ENCODE peak calls at places on chromosomes 13 and 19, in four cellular contexts. One of them, this sample, is unnamed. For H3K79me2, the result is how much of the 10 kb centered on the place peaks cover.

GRCh38 chr19:590396-590745 is 690 bp downstream of the HCN2 start:
- DNase-seq in fibroblast of lung: peak
- DNase-seq in GM23338: no peak
- DNase-seq in H1: no peak
- DNase-seq in this sample: no peak

GRCh38 chr13:52739468-52740071 is at the start of gene CNMD:
- DNase-seq in GM23338: peak
- DNase-seq in fibroblast of lung: no peak
- DNase-seq in H1: no peak
- DNase-seq in this sample: peak

GRCh38 chr13:50592412-50593145 is 250.9 kb downstream of the DLEU7 start:
- DNase-seq in H1: no peak
- DNase-seq in fibroblast of lung: peak
- DNase-seq in GM23338: no peak
- DNase-seq in this sample: no peak

GRCh38 chr13:20332361-20333096 is 100.4 kb upstream of the GJB6 start:
- DNase-seq in H1: no peak
- DNase-seq in GM23338: no peak
- DNase-seq in fibroblast of lung: peak
- DNase-seq in this sample: no peak

GRCh38 chr19:45076029-45076850 is at the start of gene ZNF296:
- DNase-seq in H1: no peak
- DNase-seq in GM23338: peak
- DNase-seq in fibroblast of lung: peak
- DNase-seq in this sample: peak

GRCh38 chr19:10871711-10872550 is 578 bp downstream of the CARM1 start:
- DNase-seq in GM23338: peak
- DNase-seq in fibroblast of lung: no peak
- DNase-seq in H1: no peak
- DNase-seq in this sample: no peak

GRCh38 chr19:2394054-2394668 is 33.2 kb downstream of the TIMM13 start:
- DNase-seq in GM23338: no peak
- DNase-seq in H1: no peak
- DNase-seq in fibroblast of lung: no peak
- DNase-seq in this sample: no peak

GRCh38 chr13:60759499-60759898 is 362.5 kb downstream of the TDRD3 start:
- DNase-seq in H1: no peak
- DNase-seq in GM23338: peak
- DNase-seq in fibroblast of lung: no peak
- DNase-seq in this sample: no peak

GRCh38 chr13:81957121-81957520 is 1616.2 kb upstream of the SPRY2 start:
- DNase-seq in GM23338: peak
- DNase-seq in fibroblast of lung: no peak
- DNase-seq in H1: no peak
- DNase-seq in this sample: peak

GRCh38 chr19:54141356-54141755 is 3.8 kb downstream of the CNOT3 start:
- DNase-seq in GM23338: no peak
- DNase-seq in fibroblast of lung: no peak
- DNase-seq in H1: no peak
- DNase-seq in this sample: no peak

GRCh38 chr13:33547035-33547434 is 261.5 kb upstream of the STARD13 start:
- DNase-seq in fibroblast of lung: peak
- DNase-seq in GM23338: no peak
- DNase-seq in H1: no peak
- DNase-seq in this sample: no peak

GRCh38 chr19:18167975-18168645 is 5.5 kb upstream of the IFI30 start:
- DNase-seq in fibroblast of lung: no peak
- DNase-seq in GM23338: peak
- DNase-seq in H1: no peak
- DNase-seq in this sample: no peak

GRCh38 chr19:651991-652390 is 11.0 kb downstream of the RNF126 start:
- DNase-seq in fibroblast of lung: no peak
- DNase-seq in H1: no peak
- DNase-seq in GM23338: no peak
- DNase-seq in this sample: no peak

GRCh38 chr13:109779074-109779473 is 7.3 kb downstream of the IRS2 start:
- DNase-seq in H1: no peak
- DNase-seq in GM23338: no peak
- DNase-seq in fibroblast of lung: no peak
- DNase-seq in this sample: no peak

GRCh38 chr13:44303681-44304432 is 69.8 kb upstream of the SERP2 start:
- DNase-seq in H1: no peak
- DNase-seq in GM23338: no peak
- DNase-seq in fibroblast of lung: no peak
- DNase-seq in this sample: no peak

GRCh38 chr13:37069597-37070103 is 10.2 kb upstream of the SUPT20H start:
- DNase-seq in H1: no peak
- DNase-seq in fibroblast of lung: no peak
- DNase-seq in GM23338: no peak
- DNase-seq in this sample: no peak

GRCh38 chr19:46924874-46925547 is 64.2 kb downstream of the ARHGAP35 start:
- DNase-seq in GM23338: no peak
- DNase-seq in H1: no peak
- DNase-seq in fibroblast of lung: no peak
- DNase-seq in this sample: no peak

GRCh38 chr19:15457701-15458484 is 6.5 kb downstream of the RASAL3 start:
- DNase-seq in fibroblast of lung: no peak
- DNase-seq in H1: no peak
- DNase-seq in GM23338: peak
- DNase-seq in this sample: no peak

GRCh38 chr19:9865732-9866627 is 30.9 kb downstream of the PIN1 start:
- DNase-seq in H1: no peak
- DNase-seq in GM23338: peak
- DNase-seq in fibroblast of lung: no peak
- DNase-seq in this sample: no peak

GRCh38 chr13:99051768-99052455 is 74.0 kb upstream of the DOCK9 start:
- DNase-seq in H1: no peak
- DNase-seq in fibroblast of lung: no peak
- DNase-seq in GM23338: no peak
- DNase-seq in this sample: no peak

GRCh38 chr13:42740753-42741152 is 40.6 kb upstream of the FAM216B start:
- DNase-seq in GM23338: peak
- DNase-seq in fibroblast of lung: no peak
- DNase-seq in H1: no peak
- DNase-seq in this sample: no peak

GRCh38 chr19:55372316-55373081 is 2.2 kb upstream of the IL11 start:
- DNase-seq in H1: no peak
- DNase-seq in GM23338: no peak
- DNase-seq in fibroblast of lung: no peak
- DNase-seq in this sample: no peak

GRCh38 chr19:7795555-7796161 is 32.6 kb downstream of the CLEC4M start:
- DNase-seq in GM23338: no peak
- DNase-seq in fibroblast of lung: no peak
- DNase-seq in H1: no peak
- DNase-seq in this sample: no peak

GRCh38 chr13:94548382-94549240 is 47.3 kb downstream of the TGDS start:
- DNase-seq in H1: peak
- DNase-seq in GM23338: peak
- DNase-seq in fibroblast of lung: peak
- DNase-seq in this sample: peak

GRCh38 chr19:14004619-14005380 is 1.3 kb downstream of the RFX1 start:
- DNase-seq in GM23338: no peak
- DNase-seq in H1: no peak
- DNase-seq in fibroblast of lung: no peak
- DNase-seq in this sample: no peak

GRCh38 chr19:17755977-17756670 is 4.8 kb downstream of the FCHO1 start:
- DNase-seq in fibroblast of lung: peak
- DNase-seq in H1: no peak
- DNase-seq in GM23338: peak
- DNase-seq in this sample: peak

GRCh38 chr13:19267746-19268145 is 86.1 kb upstream of the TUBA3C start:
- DNase-seq in fibroblast of lung: no peak
- DNase-seq in GM23338: no peak
- DNase-seq in H1: no peak
- DNase-seq in this sample: no peak

GRCh38 chr13:107466326-107466725 is 749.0 kb downstream of the LIG4 start:
- DNase-seq in GM23338: no peak
- DNase-seq in H1: peak
- DNase-seq in fibroblast of lung: no peak
- DNase-seq in this sample: peak

GRCh38 chr19:11339254-11340098 is at the start of gene RAB3D:
- DNase-seq in fibroblast of lung: peak
- DNase-seq in H1: peak
- DNase-seq in GM23338: peak
- DNase-seq in this sample: peak

GRCh38 chr19:23917856-23918255 is 3.2 kb downstream of the ZNF726 start:
- DNase-seq in GM23338: no peak
- DNase-seq in H1: no peak
- DNase-seq in fibroblast of lung: no peak
- DNase-seq in this sample: no peak

DNA sequence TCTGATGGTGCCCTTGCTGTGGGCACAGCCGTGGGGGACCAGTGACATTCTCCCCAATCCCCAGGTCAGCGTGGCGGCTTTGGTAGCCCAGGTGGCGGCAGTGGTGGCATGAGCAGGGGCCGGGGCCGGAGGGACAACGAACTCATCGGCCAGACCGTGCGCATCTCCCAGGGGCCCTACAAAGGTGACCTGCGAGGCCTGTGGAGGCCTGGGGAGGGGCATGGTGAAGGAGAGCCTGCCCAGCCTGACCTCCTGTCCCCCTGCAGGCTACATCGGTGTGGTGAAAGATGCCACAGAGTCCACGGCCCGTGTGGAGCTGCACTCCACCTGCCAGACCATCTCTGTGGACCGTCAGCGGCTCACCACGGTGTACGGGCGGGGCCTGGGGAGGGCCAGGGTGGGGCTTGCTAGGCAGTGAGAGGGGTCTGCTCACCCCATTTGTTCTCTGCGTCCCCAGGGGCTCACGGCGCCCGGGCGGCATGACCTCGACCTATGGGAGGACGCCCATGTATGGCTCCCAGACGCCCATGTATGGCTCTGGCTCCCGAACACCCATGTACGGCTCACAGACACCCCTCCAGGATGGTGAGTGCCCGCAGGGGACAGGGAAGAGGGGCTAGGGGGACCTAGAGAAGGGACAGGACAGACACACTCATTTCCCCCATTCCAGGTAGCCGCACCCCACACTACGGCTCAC is 7.7 kb upstream of the TIMM50 start:
- DNase-seq in fibroblast of lung: no peak
- DNase-seq in GM23338: no peak
- DNase-seq in H1: no peak
- DNase-seq in this sample: no peak
- H3K79me2 ChIP-seq in fibroblast of lung: under half
- H3K79me2 ChIP-seq in GM23338: under half
- H3K79me2 ChIP-seq in H1: under half
- H3K79me2 ChIP-seq in this sample: under half

GRCh38 chr19:39125199-39125553 is 410 bp upstream of the PAK4 start:
- DNase-seq in H1: no peak
- DNase-seq in fibroblast of lung: no peak
- DNase-seq in GM23338: no peak
- DNase-seq in this sample: no peak

GRCh38 chr19:39126312-39126561 is 651 bp downstream of the PAK4 start:
- DNase-seq in fibroblast of lung: no peak
- DNase-seq in H1: no peak
- DNase-seq in GM23338: no peak
- DNase-seq in this sample: no peak

GRCh38 chr19:39127812-39128510 is 2.4 kb downstream of the PAK4 start:
- DNase-seq in GM23338: no peak
- DNase-seq in fibroblast of lung: no peak
- DNase-seq in H1: no peak
- DNase-seq in this sample: no peak

GRCh38 chr19:39125554-39126311 is at the start of gene PAK4:
- DNase-seq in fibroblast of lung: peak
- DNase-seq in GM23338: peak
- DNase-seq in H1: peak
- DNase-seq in this sample: peak

DNA sequence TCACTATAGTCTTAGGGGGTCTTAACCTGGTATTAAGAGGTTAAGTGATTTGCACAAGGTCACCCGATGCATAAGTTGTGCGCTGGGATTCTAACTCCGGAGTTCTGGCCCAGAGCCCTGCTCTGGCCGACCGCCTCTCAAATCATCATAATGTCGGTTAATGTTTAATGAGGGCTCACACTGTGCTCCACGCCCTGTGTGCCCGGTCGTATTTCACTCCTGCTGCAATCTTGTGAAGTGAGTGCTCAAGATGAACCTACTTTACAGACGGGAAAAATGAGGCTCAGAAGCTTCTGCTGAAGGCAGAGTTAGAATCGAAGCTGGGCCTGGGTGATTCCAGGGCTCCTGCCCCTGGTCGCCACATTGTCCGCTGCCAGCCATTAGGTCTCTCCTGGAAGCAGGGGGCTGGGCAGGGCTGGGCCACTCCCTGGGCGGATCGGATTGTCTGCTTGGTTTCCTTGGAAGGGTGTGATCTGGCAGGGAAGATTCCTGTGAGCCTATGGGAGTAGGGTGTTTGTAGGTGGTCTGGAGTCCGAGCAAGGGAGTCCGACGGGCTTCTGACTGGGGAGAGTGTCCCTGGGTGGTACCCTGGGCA is 1.1 kb downstream of the PAK4 start:
- DNase-seq in H1: no peak
- DNase-seq in GM23338: no peak
- DNase-seq in fibroblast of lung: peak
- DNase-seq in this sample: no peak
- H3K79me2 ChIP-seq in H1: under half
- H3K79me2 ChIP-seq in GM23338: half or more
- H3K79me2 ChIP-seq in fibroblast of lung: half or more
- H3K79me2 ChIP-seq in this sample: under half

GRCh38 chr19:5020368-5020767 is 51.5 kb downstream of the KDM4B start:
- DNase-seq in fibroblast of lung: no peak
- DNase-seq in H1: no peak
- DNase-seq in GM23338: no peak
- DNase-seq in this sample: no peak
- H3K79me2 ChIP-seq in fibroblast of lung: under half
- H3K79me2 ChIP-seq in H1: under half
- H3K79me2 ChIP-seq in GM23338: under half
- H3K79me2 ChIP-seq in this sample: under half

GRCh38 chr13:40975441-40975840 is 43.7 kb downstream of the ELF1 start:
- DNase-seq in GM23338: no peak
- DNase-seq in H1: no peak
- DNase-seq in fibroblast of lung: no peak
- DNase-seq in this sample: no peak

GRCh38 chr13:40974460-40975407 is 44.4 kb downstream of the ELF1 start:
- DNase-seq in fibroblast of lung: peak
- DNase-seq in H1: no peak
- DNase-seq in GM23338: peak
- DNase-seq in this sample: peak

GRCh38 chr13:40970803-40971202 is 48.3 kb downstream of the ELF1 start:
- DNase-seq in fibroblast of lung: no peak
- DNase-seq in GM23338: no peak
- DNase-seq in H1: no peak
- DNase-seq in this sample: no peak

GRCh38 chr13:40971321-40971720 is 47.8 kb downstream of the ELF1 start:
- DNase-seq in H1: no peak
- DNase-seq in fibroblast of lung: no peak
- DNase-seq in GM23338: no peak
- DNase-seq in this sample: no peak

DNA sequence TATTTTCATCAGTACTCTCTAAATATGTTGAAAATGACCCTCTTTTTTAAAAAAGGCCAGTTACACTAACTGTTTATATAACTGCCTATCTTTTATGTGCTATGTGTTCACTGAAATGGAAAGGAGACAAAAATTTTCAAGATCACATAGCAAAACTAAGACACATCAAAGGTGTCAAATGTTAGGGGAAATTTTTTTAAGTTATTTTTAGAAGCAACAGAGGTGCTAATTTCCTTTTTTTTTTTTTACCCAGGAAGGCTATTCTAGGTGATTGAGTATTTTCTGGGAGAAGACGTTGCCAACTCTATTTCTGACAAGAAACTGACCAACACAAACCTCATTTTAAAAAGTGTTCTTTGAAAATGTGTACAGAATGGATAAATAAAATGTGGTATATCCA is 45.7 kb downstream of the ELF1 start:
- DNase-seq in H1: no peak
- DNase-seq in GM23338: no peak
- DNase-seq in fibroblast of lung: no peak
- DNase-seq in this sample: no peak
- H3K79me2 ChIP-seq in H1: under half
- H3K79me2 ChIP-seq in GM23338: under half
- H3K79me2 ChIP-seq in fibroblast of lung: under half
- H3K79me2 ChIP-seq in this sample: under half